ENCODE peak calls at places on chromosomes 12 and 14, in six cellular contexts. U is activated CD8-positive, alpha-beta T cell treated with anti-CD3 and anti-CD28 coated beads for 36 hours; H is Right ventricle myocardium superior; J is T-cell; K is activated CD4-positive, CD25-positive, alpha-beta regulatory T cell treated with anti-CD3 and anti-CD28 coated beads, Interleukin-2, amount 50 U/mL, for 24 hours; V is activated naive CD8-positive, alpha-beta T cell treated with anti-CD3 and anti-CD28 coated beads, Interleukin-2, amount 50 U/mL, for 24 hours. B is an unnamed sample.

GRCh38 chr14:63290741-63291286 is 27.9 kb downstream of the GPHB5 start:
- ATAC-seq in U (no peak), H (peak), J (no peak), K (no peak), V (no peak), B (no peak)

GRCh38 chr12:117114784-117115183 is 15.6 kb upstream of the TESC start:
- ATAC-seq in U (no peak), H (peak), J (no peak), K (no peak), V (no peak), B (no peak)

GRCh38 chr12:30926243-30927209 is at the start of gene TSPAN11:
- ATAC-seq in U (peak), H (peak), J (no peak), K (no peak), V (peak), B (peak)

GRCh38 chr12:6520186-6520585 is 14.1 kb upstream of the GAPDH start:
- ATAC-seq in U (no peak), H (no peak), J (no peak), K (no peak), V (no peak), B (no peak)

GRCh38 chr12:19546027-19546426 is 106.7 kb downstream of the AEBP2 start:
- ATAC-seq in U (no peak), H (peak), J (no peak), K (no peak), V (no peak), B (no peak)

GRCh38 chr12:106499628-106500027 is 83.2 kb upstream of the RFX4 start:
- ATAC-seq in U (no peak), H (no peak), J (no peak), K (no peak), V (no peak), B (no peak)

GRCh38 chr14:73426877-73427276 is 31.5 kb downstream of the NUMB start:
- ATAC-seq in U (no peak), H (peak), J (no peak), K (no peak), V (no peak), B (peak)

GRCh38 chr12:3083949-3084348 is 6.8 kb downstream of the TSPAN9 start:
- ATAC-seq in U (no peak), H (peak), J (no peak), K (no peak), V (no peak), B (no peak)

GRCh38 chr12:81942588-81942987 is 183.4 kb upstream of the PPFIA2 start:
- ATAC-seq in U (peak), H (peak), J (peak), K (no peak), V (peak), B (no peak)

GRCh38 chr12:89960011-89960507 is 251.4 kb upstream of the ATP2B1 start:
- ATAC-seq in U (peak), H (no peak), J (peak), K (peak), V (peak), B (peak)

GRCh38 chr14:24403294-24404013 is 4.7 kb downstream of the NYNRIN start:
- ATAC-seq in U (no peak), H (peak), J (no peak), K (no peak), V (no peak), B (no peak)

GRCh38 chr14:26856832-26857508 is 259.1 kb upstream of the NOVA1 start:
- ATAC-seq in U (no peak), H (peak), J (no peak), K (no peak), V (no peak), B (no peak)

GRCh38 chr12:3077572-3078081 is 448 bp downstream of the TSPAN9 start:
- ATAC-seq in U (no peak), H (peak), J (peak), K (no peak), V (peak), B (no peak)

GRCh38 chr14:87971010-87971409 is 22.0 kb downstream of the GALC start:
- ATAC-seq in U (peak), H (no peak), J (no peak), K (no peak), V (no peak), B (no peak)

GRCh38 chr14:68341765-68342212 is 451.1 kb downstream of the ZFP36L1 start:
- ATAC-seq in U (peak), H (no peak), J (no peak), K (no peak), V (peak), B (peak)

GRCh38 chr14:65506801-65507200 is 94.3 kb downstream of the FUT8 start:
- ATAC-seq in U (no peak), H (no peak), J (no peak), K (no peak), V (no peak), B (no peak)

GRCh38 chr12:96228566-96229248 is 34.5 kb downstream of the ELK3 start:
- ATAC-seq in U (no peak), H (no peak), J (no peak), K (no peak), V (no peak), B (no peak)

GRCh38 chr14:22812744-22813143 is 2.5 kb downstream of the SLC7A7 start:
- ATAC-seq in U (no peak), H (no peak), J (no peak), K (no peak), V (no peak), B (no peak)

GRCh38 chr14:96181188-96181762 is 23.4 kb upstream of the BDKRB2 start:
- ATAC-seq in U (no peak), H (no peak), J (no peak), K (no peak), V (no peak), B (no peak)

GRCh38 chr12:103632554-103633216 is 45.6 kb downstream of the STAB2 start:
- ATAC-seq in U (peak), H (peak), J (no peak), K (no peak), V (peak), B (no peak)

GRCh38 chr12:4283512-4284255 is 10.1 kb downstream of the CCND2 start:
- ATAC-seq in U (no peak), H (no peak), J (no peak), K (no peak), V (no peak), B (no peak)

GRCh38 chr12:69969011-69969410 is 144.0 kb downstream of the MYRFL start:
- ATAC-seq in U (no peak), H (no peak), J (no peak), K (no peak), V (no peak), B (no peak)

GRCh38 chr12:52370906-52371608 is 3.8 kb upstream of the KRT85 start:
- ATAC-seq in U (no peak), H (peak), J (no peak), K (no peak), V (no peak), B (no peak)

GRCh38 chr12:108665608-108666202 is 32.0 kb upstream of the SELPLG start:
- ATAC-seq in U (no peak), H (peak), J (no peak), K (no peak), V (no peak), B (no peak)

GRCh38 chr12:6767592-6768384 is 1.6 kb downstream of the PTMS start:
- ATAC-seq in U (no peak), H (no peak), J (no peak), K (no peak), V (no peak), B (no peak)

GRCh38 chr12:51924551-51925399 is 17.5 kb downstream of the ACVRL1 start:
- ATAC-seq in U (peak), H (no peak), J (no peak), K (peak), V (peak), B (peak)

GRCh38 chr12:132702640-132703039 is 8.0 kb upstream of the PGAM5 start:
- ATAC-seq in U (no peak), H (no peak), J (no peak), K (no peak), V (no peak), B (no peak)

GRCh38 chr14:38089123-38089522 is 118.6 kb upstream of the SSTR1 start:
- ATAC-seq in U (no peak), H (no peak), J (no peak), K (no peak), V (no peak), B (no peak)

GRCh38 chr14:65184032-65184764 is 81.9 kb upstream of the MAX start:
- ATAC-seq in U (peak), H (no peak), J (no peak), K (no peak), V (no peak), B (no peak)

GRCh38 chr14:76391981-76392690 is 16.2 kb downstream of the ESRRB start:
- ATAC-seq in U (no peak), H (no peak), J (no peak), K (no peak), V (no peak), B (no peak)

GRCh38 chr12:109277899-109278762 is 31.0 kb downstream of the FOXN4 start:
- ATAC-seq in U (no peak), H (no peak), J (no peak), K (no peak), V (no peak), B (no peak)

B was measured in stimulated activated memory B cell treated with anti-CD40 and anti-IgM and Interleukin-4, amounts not matched to agents 10 μg/mL and 1 μg/mL and 100 μg/mL, for 72 hours.